ENCODE peak calls at places on chromosomes 12 and 14, in four cellular contexts. One of them, this sample, is unnamed.

GRCh38 chr14:66422019-66422946 is 63.9 kb upstream of the CCDC196 start:
- DNase-seq in H9: no peak
- DNase-seq in IMR-90: no peak
- DNase-seq in H1: no peak
- DNase-seq in this sample: no peak

GRCh38 chr14:103367995-103368394 is 17.2 kb upstream of the MARK3 start:
- DNase-seq in H1: no peak
- DNase-seq in IMR-90: peak
- DNase-seq in H9: no peak
- DNase-seq in this sample: no peak

GRCh38 chr12:57175428-57176138 is 28.2 kb upstream of the LRP1-AS start:
- DNase-seq in H9: peak
- DNase-seq in H1: peak
- DNase-seq in IMR-90: peak
- DNase-seq in this sample: peak

GRCh38 chr12:105445261-105446015 is 114.9 kb downstream of the C12orf75 start:
- DNase-seq in H9: no peak
- DNase-seq in H1: no peak
- DNase-seq in IMR-90: peak
- DNase-seq in this sample: no peak

GRCh38 chr12:6526766-6527525 is 7.4 kb upstream of the GAPDH start:
- DNase-seq in H9: no peak
- DNase-seq in H1: no peak
- DNase-seq in IMR-90: no peak
- DNase-seq in this sample: no peak

GRCh38 chr12:111687255-111687654 is 1.4 kb downstream of the ACAD10 start:
- DNase-seq in IMR-90: no peak
- DNase-seq in H1: no peak
- DNase-seq in H9: no peak
- DNase-seq in this sample: no peak

GRCh38 chr12:33628087-33628486 is 188.5 kb upstream of the SYT10 start:
- DNase-seq in H1: no peak
- DNase-seq in IMR-90: no peak
- DNase-seq in H9: no peak
- DNase-seq in this sample: no peak

GRCh38 chr14:68181395-68182326 is 362.1 kb downstream of the RAD51B start:
- DNase-seq in H9: no peak
- DNase-seq in H1: no peak
- DNase-seq in IMR-90: peak
- DNase-seq in this sample: no peak

GRCh38 chr12:101229841-101230241 is 19.8 kb upstream of the SLC5A8 start:
- DNase-seq in IMR-90: no peak
- DNase-seq in H1: no peak
- DNase-seq in H9: no peak
- DNase-seq in this sample: no peak

GRCh38 chr14:32512813-32513212 is 183.7 kb downstream of the AKAP6 start:
- DNase-seq in IMR-90: no peak
- DNase-seq in H9: no peak
- DNase-seq in H1: no peak
- DNase-seq in this sample: no peak

GRCh38 chr12:125988545-125988944 is 923.3 kb downstream of the AACS start:
- DNase-seq in H9: no peak
- DNase-seq in H1: no peak
- DNase-seq in IMR-90: no peak
- DNase-seq in this sample: no peak

GRCh38 chr12:117486840-117487659 is 125.6 kb upstream of the NOS1 start:
- DNase-seq in H9: no peak
- DNase-seq in H1: no peak
- DNase-seq in IMR-90: no peak
- DNase-seq in this sample: no peak

GRCh38 chr14:61491876-61492440 is 170.6 kb downstream of the PRKCH start:
- DNase-seq in H1: no peak
- DNase-seq in H9: no peak
- DNase-seq in IMR-90: no peak
- DNase-seq in this sample: no peak

GRCh38 chr14:81594012-81594411 is 60.4 kb upstream of the SEL1L start:
- DNase-seq in H1: no peak
- DNase-seq in IMR-90: no peak
- DNase-seq in H9: no peak
- DNase-seq in this sample: peak

GRCh38 chr14:93964820-93965286 is 11.5 kb downstream of the ASB2 start:
- DNase-seq in H9: no peak
- DNase-seq in IMR-90: no peak
- DNase-seq in H1: no peak
- DNase-seq in this sample: no peak

GRCh38 chr14:50607181-50607580 is 47.2 kb downstream of the ATL1 start:
- DNase-seq in H1: no peak
- DNase-seq in IMR-90: peak
- DNase-seq in H9: no peak
- DNase-seq in this sample: no peak

GRCh38 chr14:71523630-71524320 is 408.5 kb upstream of the RGS6 start:
- DNase-seq in H1: no peak
- DNase-seq in IMR-90: peak
- DNase-seq in H9: no peak
- DNase-seq in this sample: no peak

GRCh38 chr12:122013792-122014590 is 7.7 kb upstream of the BCL7A start:
- DNase-seq in IMR-90: no peak
- DNase-seq in H1: no peak
- DNase-seq in H9: no peak
- DNase-seq in this sample: no peak
- H2AFZ ChIP-seq in IMR-90: no peak
- H2AFZ ChIP-seq in H1: no peak
- H2AFZ ChIP-seq in H9: no peak
- H2AFZ ChIP-seq in this sample: peak

GRCh38 chr12:114673169-114673833 is 10.7 kb downstream of the TBX3 start:
- DNase-seq in IMR-90: peak
- DNase-seq in H9: peak
- DNase-seq in H1: peak
- DNase-seq in this sample: peak

GRCh38 chr12:114670257-114670955 is 13.6 kb downstream of the TBX3 start:
- DNase-seq in H1: no peak
- DNase-seq in H9: no peak
- DNase-seq in IMR-90: no peak
- DNase-seq in this sample: peak

GRCh38 chr12:114672817-114673168 is 11.2 kb downstream of the TBX3 start:
- DNase-seq in H9: no peak
- DNase-seq in H1: no peak
- DNase-seq in IMR-90: no peak
- DNase-seq in this sample: no peak

GRCh38 chr12:114671321-114671663 is 12.7 kb downstream of the TBX3 start:
- DNase-seq in H9: no peak
- DNase-seq in IMR-90: no peak
- DNase-seq in H1: no peak
- DNase-seq in this sample: peak

DNA sequence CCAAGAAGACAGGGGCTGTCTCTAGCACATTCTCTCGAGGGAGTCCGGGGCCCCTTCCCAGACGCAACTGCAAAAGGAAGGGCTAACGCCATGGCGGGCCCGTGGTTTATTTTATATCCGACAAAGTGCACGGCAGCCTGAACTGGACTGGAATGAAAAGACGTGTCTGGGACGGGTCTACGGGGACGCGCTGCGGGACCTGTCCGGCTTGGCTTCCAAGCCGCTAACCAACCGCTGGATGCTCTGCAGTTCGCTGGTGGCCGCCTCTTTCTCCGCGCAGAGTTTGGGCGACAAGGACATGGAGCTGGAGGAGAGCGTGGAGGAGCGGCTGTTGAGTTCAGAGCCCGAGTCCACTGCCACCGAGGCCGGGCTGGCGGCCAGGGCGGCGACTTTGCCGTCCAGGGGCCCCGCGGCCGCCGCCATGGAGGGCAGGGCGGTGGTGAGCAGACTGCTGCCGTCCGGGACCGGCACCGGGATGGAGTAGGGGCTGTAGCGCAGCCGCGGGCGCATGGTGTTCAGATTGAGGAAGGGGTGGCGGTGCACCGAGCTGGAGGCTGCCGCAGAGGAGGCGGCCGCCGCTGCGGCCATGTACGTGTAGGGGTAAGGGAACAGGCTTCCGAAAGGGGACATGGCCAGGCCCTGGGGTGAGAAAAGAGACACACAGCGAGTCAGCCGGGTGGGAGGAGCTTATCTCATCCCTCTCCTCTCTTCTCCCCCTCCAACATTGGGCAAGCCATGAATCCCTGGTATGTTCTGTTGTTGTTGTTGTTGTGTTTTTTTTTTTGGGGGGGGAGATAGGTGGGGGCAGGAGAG is 12.1 kb downstream of the TBX3 start:
- DNase-seq in H1: peak
- DNase-seq in H9: peak
- DNase-seq in IMR-90: peak
- DNase-seq in this sample: peak
- H3K4ac ChIP-seq in H1: no peak
- H3K4ac ChIP-seq in H9: no peak
- H3K4ac ChIP-seq in IMR-90: peak
- H3K4ac ChIP-seq in this sample: no peak

GRCh38 chr12:78191611-78192010 is 360.9 kb downstream of the NAV3 start:
- DNase-seq in H9: no peak
- DNase-seq in IMR-90: peak
- DNase-seq in H1: no peak
- DNase-seq in this sample: no peak
- H2AFZ ChIP-seq in H9: no peak
- H2AFZ ChIP-seq in IMR-90: no peak
- H2AFZ ChIP-seq in H1: no peak
- H2AFZ ChIP-seq in this sample: no peak

GRCh38 chr12:23510484-23510883 is 439.0 kb downstream of the SOX5 start:
- DNase-seq in IMR-90: no peak
- DNase-seq in H1: no peak
- DNase-seq in H9: no peak
- DNase-seq in this sample: no peak
- H3K4ac ChIP-seq in IMR-90: no peak
- H3K4ac ChIP-seq in H1: no peak
- H3K4ac ChIP-seq in H9: no peak
- H3K4ac ChIP-seq in this sample: no peak

DNA sequence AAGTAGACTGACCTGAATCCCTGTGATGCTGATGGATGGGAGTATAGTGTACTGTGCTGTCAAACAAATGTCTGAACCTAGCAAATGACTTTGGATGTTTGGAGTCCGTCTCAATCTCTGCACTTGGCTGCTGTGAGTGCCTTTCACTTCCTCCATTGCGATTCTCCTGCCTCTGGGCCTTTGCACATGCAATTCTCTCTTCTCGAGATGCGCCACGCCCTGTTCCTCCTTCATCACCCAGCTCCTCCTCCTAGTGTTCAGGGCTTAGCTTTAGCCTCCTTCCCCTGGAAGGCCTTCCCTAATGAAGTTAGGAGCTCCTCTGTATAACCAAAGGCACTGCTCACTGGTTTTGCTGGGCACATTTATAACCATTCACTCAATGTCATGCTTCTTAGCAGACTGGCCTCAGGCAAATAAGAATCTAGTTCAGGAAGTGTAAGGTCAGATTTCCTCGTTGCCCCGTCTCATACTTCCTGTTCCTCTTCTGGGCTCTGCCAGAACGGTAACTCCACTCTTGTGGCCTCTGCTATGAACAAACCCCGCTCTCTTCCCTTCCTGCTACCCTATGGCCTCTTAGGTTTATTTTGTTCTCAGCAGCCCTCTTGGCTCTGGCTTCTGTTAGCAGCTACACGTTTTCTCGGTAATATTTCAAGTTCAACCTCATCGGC is 171.4 kb downstream of the CRADD start:
- DNase-seq in IMR-90: no peak
- DNase-seq in H9: no peak
- DNase-seq in H1: no peak
- DNase-seq in this sample: no peak
- H2AFZ ChIP-seq in IMR-90: peak
- H2AFZ ChIP-seq in H9: no peak
- H2AFZ ChIP-seq in H1: no peak
- H2AFZ ChIP-seq in this sample: no peak

DNA sequence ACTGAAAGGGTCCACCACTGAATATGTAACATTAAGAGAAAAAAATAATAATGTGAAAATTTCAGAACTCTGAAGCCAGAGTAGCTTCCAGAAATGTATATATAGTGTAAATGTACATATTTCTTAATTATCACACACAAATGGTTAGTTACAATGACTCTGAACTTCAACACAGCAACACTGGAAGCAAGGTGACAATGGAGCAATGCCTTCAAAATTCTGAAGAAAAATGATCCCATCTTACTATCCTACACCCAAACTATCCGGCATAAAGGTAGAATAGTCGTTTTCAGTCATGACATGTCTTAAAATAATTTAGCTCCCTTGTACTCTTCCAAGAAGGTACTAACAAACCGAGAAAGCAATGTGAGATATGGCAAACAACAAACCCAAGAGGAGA is 11.9 kb downstream of the NAP1L1 start:
- DNase-seq in H9: no peak
- DNase-seq in H1: no peak
- DNase-seq in IMR-90: no peak
- DNase-seq in this sample: no peak
- H3K4ac ChIP-seq in H9: no peak
- H3K4ac ChIP-seq in H1: no peak
- H3K4ac ChIP-seq in IMR-90: no peak
- H3K4ac ChIP-seq in this sample: no peak